ENCODE peak calls at places on chromosomes 1 and 21, in six cellular contexts. S, D, H, Z, J and M are unnamed samples.

GRCh38 chr21:36551731-36552457 is 72.0 kb upstream of the CLDN14 start:
- DNase-seq in S (no peak), D (no peak), H (no peak), Z (peak), J (no peak), M (no peak)

GRCh38 chr1:34740161-34740875 is 14.5 kb upstream of the GJB5 start:
- DNase-seq in S (no peak), D (no peak), H (no peak), Z (no peak), J (no peak), M (no peak)

GRCh38 chr21:41701749-41702148 is 65.1 kb downstream of the RIPK4 start:
- DNase-seq in S (no peak), D (no peak), H (no peak), Z (peak), J (no peak), M (no peak)

GRCh38 chr1:44407430-44408180 is 2.5 kb downstream of the RNF220 start:
- DNase-seq in S (no peak), D (no peak), H (no peak), Z (no peak), J (no peak), M (no peak)

GRCh38 chr1:3539707-3540425 is 71.4 kb downstream of the MEGF6 start:
- DNase-seq in S (no peak), D (no peak), H (no peak), Z (no peak), J (no peak), M (no peak)

GRCh38 chr1:168137515-168137821 is 738 bp upstream of the GPR161 start:
- DNase-seq in S (no peak), D (no peak), H (no peak), Z (no peak), J (no peak), M (no peak)

GRCh38 chr1:112998592-112999235 is 42.7 kb upstream of the SLC16A1 start:
- DNase-seq in S (no peak), D (peak), H (no peak), Z (peak), J (no peak), M (no peak)

GRCh38 chr1:10759413-10760200 is 36.8 kb downstream of the CASZ1 start:
- DNase-seq in S (no peak), D (peak), H (no peak), Z (no peak), J (no peak), M (no peak)

GRCh38 chr1:152185544-152186391 is 26.7 kb upstream of the RPTN start:
- DNase-seq in S (peak), D (peak), H (peak), Z (peak), J (no peak), M (peak)

GRCh38 chr1:204842892-204843291 is 27.8 kb upstream of the NFASC start:
- DNase-seq in S (no peak), D (no peak), H (no peak), Z (no peak), J (no peak), M (no peak)

GRCh38 chr1:30929135-30929889 is 20.8 kb upstream of the SDC3 start:
- DNase-seq in S (peak), D (peak), H (peak), Z (peak), J (no peak), M (peak)

GRCh38 chr1:38758824-38759223 is 100.7 kb downstream of the RRAGC start:
- DNase-seq in S (no peak), D (no peak), H (no peak), Z (no peak), J (no peak), M (no peak)

GRCh38 chr1:230621290-230622022 is 20.8 kb upstream of the COG2 start:
- DNase-seq in S (no peak), D (no peak), H (no peak), Z (no peak), J (no peak), M (no peak)

GRCh38 chr1:235632538-235633219 is 16.9 kb downstream of the GNG4 start:
- DNase-seq in S (no peak), D (no peak), H (no peak), Z (peak), J (peak), M (no peak)

GRCh38 chr1:228781161-228781771 is 46.0 kb downstream of the RHOU start:
- DNase-seq in S (no peak), D (no peak), H (no peak), Z (peak), J (no peak), M (peak)

GRCh38 chr1:79133703-79134258 is 127.3 kb upstream of the ADGRL4 start:
- DNase-seq in S (no peak), D (no peak), H (no peak), Z (no peak), J (no peak), M (no peak)

GRCh38 chr1:28482702-28483101 is 23.1 kb upstream of the RCC1 start:
- DNase-seq in S (no peak), D (no peak), H (no peak), Z (no peak), J (no peak), M (no peak)

GRCh38 chr1:198175418-198176170 is 18.8 kb downstream of the NEK7 start:
- DNase-seq in S (no peak), D (no peak), H (no peak), Z (peak), J (no peak), M (no peak)

GRCh38 chr1:240210026-240210425 is 118.3 kb downstream of the FMN2 start:
- DNase-seq in S (no peak), D (no peak), H (no peak), Z (peak), J (no peak), M (no peak)

GRCh38 chr21:35925497-35925896 is 134.8 kb downstream of the SETD4 start:
- DNase-seq in S (no peak), D (peak), H (peak), Z (peak), J (no peak), M (no peak)

GRCh38 chr1:13775446-13775845 is 75.5 kb downstream of the PRDM2 start:
- DNase-seq in S (no peak), D (no peak), H (no peak), Z (peak), J (no peak), M (no peak)

GRCh38 chr1:221608835-221609320 is 133.0 kb downstream of the DUSP10 start:
- DNase-seq in S (no peak), D (no peak), H (no peak), Z (peak), J (no peak), M (no peak)

GRCh38 chr1:86194491-86195034 is 38.0 kb upstream of the COL24A1 start:
- DNase-seq in S (no peak), D (no peak), H (no peak), Z (no peak), J (no peak), M (no peak)

GRCh38 chr21:29192999-29193563 is 62.6 kb downstream of the MAP3K7CL start:
- DNase-seq in S (no peak), D (no peak), H (no peak), Z (no peak), J (no peak), M (no peak)

GRCh38 chr1:246302251-246302625 is 204.8 kb downstream of the SMYD3 start:
- DNase-seq in S (no peak), D (no peak), H (no peak), Z (peak), J (no peak), M (no peak)

GRCh38 chr1:1239624-1240347 is 6.7 kb downstream of the C1QTNF12 start:
- DNase-seq in S (no peak), D (peak), H (peak), Z (no peak), J (no peak), M (no peak)

GRCh38 chr1:156524481-156524869 is 23.9 kb upstream of the MEF2D start:
- DNase-seq in S (no peak), D (no peak), H (no peak), Z (no peak), J (no peak), M (no peak)

GRCh38 chr1:243229526-243229925 is 25.6 kb downstream of the CEP170 start:
- DNase-seq in S (no peak), D (no peak), H (no peak), Z (no peak), J (no peak), M (no peak)

GRCh38 chr21:22223385-22223784 is 1225.2 kb downstream of the NCAM2 start:
- DNase-seq in S (no peak), D (no peak), H (no peak), Z (no peak), J (peak), M (no peak)

DNA sequence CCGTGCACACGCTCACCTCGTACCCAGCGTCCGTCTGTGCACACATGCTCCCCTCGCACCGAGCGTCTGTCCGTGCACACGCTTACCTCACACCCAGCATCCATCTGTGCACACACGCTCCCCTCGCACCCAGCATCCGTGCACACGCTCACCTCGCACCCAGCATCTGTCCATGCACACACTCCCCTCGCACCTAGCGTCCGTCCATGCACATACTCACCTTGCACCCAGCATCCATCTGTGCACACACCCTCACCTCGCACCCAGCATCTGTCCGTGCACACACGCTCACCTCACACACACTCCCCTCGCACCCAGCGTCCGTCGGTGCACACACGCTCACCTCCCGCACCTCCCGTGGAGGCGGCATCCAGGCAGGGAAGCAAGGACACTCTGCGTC is 24.4 kb upstream of the COL18A1 start:
- DNase-seq in S (no peak), D (no peak), H (no peak), Z (no peak), J (no peak), M (no peak)
- TF ChIP-seq BHLHE40 in S (no peak), D (no peak), H (no peak), Z (no peak), J (no peak), M (no peak)

DNA sequence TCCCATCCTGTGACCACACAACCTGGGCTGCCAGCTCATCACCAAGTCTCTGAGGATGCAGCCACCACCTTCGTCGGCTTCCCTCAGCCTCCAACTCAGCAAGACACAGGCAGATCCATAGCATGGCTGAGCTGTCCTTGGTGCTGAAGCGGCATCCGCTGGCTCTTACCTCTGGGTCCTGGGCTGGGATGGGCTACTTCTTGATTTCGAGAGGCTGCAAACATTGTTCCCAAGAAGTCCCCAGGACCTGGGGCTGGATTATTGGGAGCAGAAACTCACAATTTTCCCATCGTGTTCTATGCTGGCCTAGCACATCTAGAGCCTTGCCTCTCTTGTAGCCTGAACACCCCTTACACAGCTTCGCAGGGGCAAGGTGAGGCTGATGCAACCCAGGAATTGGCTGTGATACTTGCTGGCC is 24.9 kb upstream of the C1QA start:
- DNase-seq in S (no peak), D (peak), H (peak), Z (peak), J (no peak), M (peak)
- TF ChIP-seq BHLHE40 in S (no peak), D (no peak), H (no peak), Z (no peak), J (no peak), M (no peak)

DNA sequence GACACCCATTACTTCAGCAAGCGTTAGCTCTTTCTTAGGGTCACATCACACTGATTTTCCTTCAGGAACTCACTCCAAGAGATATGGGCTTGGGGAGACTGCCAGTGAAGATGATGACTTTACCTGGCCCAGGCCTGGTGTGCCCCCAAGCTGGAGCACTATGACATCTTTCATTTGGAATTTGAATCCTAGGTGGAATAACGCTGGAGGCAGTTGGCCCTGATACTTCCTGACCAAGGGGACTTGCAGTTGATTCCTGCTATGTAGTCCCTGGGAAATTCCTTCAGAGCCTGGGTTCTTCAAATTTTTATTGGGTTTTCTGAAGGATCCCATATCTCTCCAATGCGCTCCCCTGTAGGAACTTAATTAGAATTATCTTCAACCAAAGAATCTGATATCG is 114.9 kb upstream of the GUCA2B start:
- DNase-seq in S (no peak), D (no peak), H (no peak), Z (no peak), J (no peak), M (no peak)
- TF ChIP-seq BHLHE40 in S (no peak), D (no peak), H (no peak), Z (no peak), J (no peak), M (no peak)

GRCh38 chr1:192474080-192474683 is 101.4 kb upstream of the RGS1 start:
- DNase-seq in S (peak), D (peak), H (peak), Z (peak), J (no peak), M (peak)
- TF ChIP-seq BHLHE40 in S (no peak), D (no peak), H (no peak), Z (no peak), J (no peak), M (no peak)

DNA sequence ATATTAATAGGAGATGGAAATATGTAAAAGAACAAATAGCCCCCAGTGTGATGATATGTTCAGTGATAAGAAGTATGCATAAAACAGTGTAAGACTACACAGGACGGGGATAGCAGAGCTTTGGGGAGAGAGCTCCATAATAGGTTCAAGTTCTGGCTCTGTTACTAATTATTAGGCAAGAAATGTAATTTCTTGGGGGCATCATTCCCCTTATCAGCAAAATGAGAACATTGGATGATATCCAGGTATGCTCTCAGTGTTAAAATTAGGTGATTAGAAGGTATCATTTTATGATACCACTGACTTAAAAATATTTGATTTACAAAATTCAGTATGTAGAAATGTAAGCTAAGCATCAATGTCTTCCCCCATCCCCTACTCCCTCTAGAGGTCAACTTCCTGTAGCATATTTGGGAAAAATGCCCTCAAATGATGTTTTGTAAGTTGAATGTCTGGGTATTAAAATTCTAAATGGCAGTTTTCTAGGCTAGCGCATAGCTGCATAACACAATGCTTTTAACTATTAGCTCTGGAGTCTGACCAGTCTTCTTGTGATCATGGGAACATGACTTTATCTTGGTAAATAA is 585.7 kb upstream of the CAMK1G start:
- DNase-seq in S (peak), D (no peak), H (no peak), Z (no peak), J (no peak), M (no peak)
- TF ChIP-seq BHLHE40 in S (no peak), D (no peak), H (no peak), Z (no peak), J (no peak), M (no peak)

GRCh38 chr1:76833151-76833550 is 34.1 kb upstream of the ST6GALNAC5 start:
- DNase-seq in S (no peak), D (no peak), H (no peak), Z (no peak), J (no peak), M (no peak)

GRCh38 chr1:76832521-76832920 is 34.8 kb upstream of the ST6GALNAC5 start:
- DNase-seq in S (no peak), D (no peak), H (no peak), Z (no peak), J (no peak), M (no peak)

GRCh38 chr1:76830373-76830772 is 36.9 kb upstream of the ST6GALNAC5 start:
- DNase-seq in S (no peak), D (no peak), H (no peak), Z (no peak), J (no peak), M (no peak)

GRCh38 chr1:76833856-76834255 is 33.4 kb upstream of the ST6GALNAC5 start:
- DNase-seq in S (no peak), D (no peak), H (no peak), Z (no peak), J (no peak), M (no peak)

DNA sequence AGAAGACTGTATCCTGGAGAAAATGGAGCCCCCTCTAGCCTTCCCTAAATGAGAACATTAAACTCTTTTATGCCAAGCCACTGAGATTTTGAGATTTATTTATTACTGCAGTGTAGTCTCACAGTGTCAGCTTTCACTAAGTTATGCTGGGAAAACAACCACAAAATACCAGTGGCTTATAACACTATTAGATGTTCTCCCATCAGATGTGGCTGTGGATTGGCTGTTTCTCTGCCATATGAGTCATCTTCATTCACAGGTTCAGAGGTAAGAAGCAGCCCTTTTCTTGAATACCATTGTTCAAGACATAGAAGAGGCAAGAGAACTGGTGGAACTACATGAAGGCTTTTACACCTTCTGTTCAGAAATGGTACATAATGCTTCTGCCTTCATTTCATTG is 32.1 kb upstream of the ST6GALNAC5 start:
- DNase-seq in S (no peak), D (no peak), H (no peak), Z (no peak), J (no peak), M (no peak)
- TF ChIP-seq BHLHE40 in S (no peak), D (no peak), H (no peak), Z (no peak), J (no peak), M (no peak)

DNA sequence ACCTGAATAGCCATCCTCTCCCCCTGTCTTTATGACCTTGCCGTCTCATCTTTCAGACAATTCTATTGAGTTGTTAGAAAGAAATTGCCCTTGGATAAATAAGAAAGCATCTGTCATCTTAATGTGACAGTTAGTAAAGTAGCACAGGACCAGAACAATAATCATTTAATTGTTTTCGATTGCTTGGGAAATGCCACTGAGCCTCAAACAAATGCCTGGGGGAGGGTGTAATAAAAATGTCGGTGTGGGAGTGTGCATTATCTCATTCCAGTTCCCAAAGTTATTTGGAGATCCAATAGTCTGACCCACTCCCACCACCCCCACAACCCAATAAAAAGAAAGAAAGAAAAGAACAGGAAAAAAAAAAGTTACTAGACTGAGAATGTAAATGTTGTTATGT is 509.3 kb upstream of the LRRC7 start:
- DNase-seq in S (no peak), D (no peak), H (no peak), Z (no peak), J (no peak), M (no peak)
- TF ChIP-seq BHLHE40 in S (no peak), D (no peak), H (no peak), Z (no peak), J (no peak), M (no peak)